ENCODE peak calls at places on chromosomes 2 and 18, in nine cellular contexts. One of them, this sample, is unnamed.

GRCh38 chr2:109499549-109499948 is 114.2 kb downstream of the SEPTIN10 start:
- DNase-seq in AG04449: no peak
- DNase-seq in SK-N-SH: peak
- DNase-seq in epithelial cell of esophagus: peak
- DNase-seq in right atrium auricular region: no peak
- DNase-seq in astrocyte of the spinal cord: no peak
- DNase-seq in bronchial epithelial cell: peak
- DNase-seq in choroid plexus epithelial cell: no peak
- DNase-seq in CD8-positive, alpha-beta T cell: no peak
- DNase-seq in this sample: no peak

GRCh38 chr18:49459404-49460171 is 857 bp downstream of the DYM start:
- DNase-seq in epithelial cell of esophagus: peak
- DNase-seq in bronchial epithelial cell: peak
- DNase-seq in astrocyte of the spinal cord: peak
- DNase-seq in CD8-positive, alpha-beta T cell: no peak
- DNase-seq in right atrium auricular region: no peak
- DNase-seq in AG04449: no peak
- DNase-seq in choroid plexus epithelial cell: peak
- DNase-seq in SK-N-SH: peak
- DNase-seq in this sample: peak

GRCh38 chr2:94753466-94753998 is 117.7 kb upstream of the TEKT4 start:
- DNase-seq in SK-N-SH: no peak
- DNase-seq in right atrium auricular region: no peak
- DNase-seq in AG04449: no peak
- DNase-seq in bronchial epithelial cell: no peak
- DNase-seq in astrocyte of the spinal cord: no peak
- DNase-seq in CD8-positive, alpha-beta T cell: no peak
- DNase-seq in epithelial cell of esophagus: no peak
- DNase-seq in choroid plexus epithelial cell: no peak
- DNase-seq in this sample: no peak

GRCh38 chr18:70415823-70416488 is 127.1 kb downstream of the SOCS6 start:
- DNase-seq in choroid plexus epithelial cell: no peak
- DNase-seq in right atrium auricular region: no peak
- DNase-seq in astrocyte of the spinal cord: no peak
- DNase-seq in CD8-positive, alpha-beta T cell: no peak
- DNase-seq in bronchial epithelial cell: peak
- DNase-seq in SK-N-SH: no peak
- DNase-seq in AG04449: no peak
- DNase-seq in epithelial cell of esophagus: peak
- DNase-seq in this sample: peak

GRCh38 chr2:155583674-155584195 is 748.8 kb downstream of the NR4A2 start:
- DNase-seq in AG04449: no peak
- DNase-seq in bronchial epithelial cell: no peak
- DNase-seq in astrocyte of the spinal cord: no peak
- DNase-seq in CD8-positive, alpha-beta T cell: no peak
- DNase-seq in right atrium auricular region: no peak
- DNase-seq in epithelial cell of esophagus: no peak
- DNase-seq in SK-N-SH: no peak
- DNase-seq in choroid plexus epithelial cell: no peak
- DNase-seq in this sample: no peak

GRCh38 chr2:241598061-241598460 is 38.9 kb downstream of the THAP4 start:
- DNase-seq in astrocyte of the spinal cord: no peak
- DNase-seq in SK-N-SH: no peak
- DNase-seq in AG04449: no peak
- DNase-seq in right atrium auricular region: no peak
- DNase-seq in bronchial epithelial cell: no peak
- DNase-seq in CD8-positive, alpha-beta T cell: no peak
- DNase-seq in choroid plexus epithelial cell: peak
- DNase-seq in epithelial cell of esophagus: no peak
- DNase-seq in this sample: peak

GRCh38 chr18:31649894-31650719 is 34.3 kb downstream of the B4GALT6 start:
- DNase-seq in choroid plexus epithelial cell: no peak
- DNase-seq in SK-N-SH: no peak
- DNase-seq in astrocyte of the spinal cord: no peak
- DNase-seq in bronchial epithelial cell: no peak
- DNase-seq in right atrium auricular region: no peak
- DNase-seq in CD8-positive, alpha-beta T cell: no peak
- DNase-seq in AG04449: no peak
- DNase-seq in epithelial cell of esophagus: no peak
- DNase-seq in this sample: no peak

GRCh38 chr2:73641767-73642062 is 507 bp downstream of the NAT8 start:
- DNase-seq in epithelial cell of esophagus: no peak
- DNase-seq in AG04449: no peak
- DNase-seq in choroid plexus epithelial cell: no peak
- DNase-seq in bronchial epithelial cell: no peak
- DNase-seq in right atrium auricular region: no peak
- DNase-seq in astrocyte of the spinal cord: no peak
- DNase-seq in SK-N-SH: no peak
- DNase-seq in CD8-positive, alpha-beta T cell: no peak
- DNase-seq in this sample: no peak

GRCh38 chr18:50970006-50970405 is 2.2 kb downstream of the ELAC1 start:
- DNase-seq in SK-N-SH: no peak
- DNase-seq in CD8-positive, alpha-beta T cell: no peak
- DNase-seq in choroid plexus epithelial cell: no peak
- DNase-seq in epithelial cell of esophagus: peak
- DNase-seq in right atrium auricular region: no peak
- DNase-seq in AG04449: no peak
- DNase-seq in bronchial epithelial cell: peak
- DNase-seq in astrocyte of the spinal cord: no peak
- DNase-seq in this sample: no peak

GRCh38 chr2:205115516-205115915 is 566.8 kb upstream of the NRP2 start:
- DNase-seq in bronchial epithelial cell: no peak
- DNase-seq in AG04449: no peak
- DNase-seq in epithelial cell of esophagus: no peak
- DNase-seq in right atrium auricular region: no peak
- DNase-seq in choroid plexus epithelial cell: no peak
- DNase-seq in SK-N-SH: peak
- DNase-seq in CD8-positive, alpha-beta T cell: no peak
- DNase-seq in astrocyte of the spinal cord: no peak
- DNase-seq in this sample: no peak

GRCh38 chr2:45690223-45690622 is 38.7 kb downstream of the PRKCE start:
- DNase-seq in right atrium auricular region: no peak
- DNase-seq in epithelial cell of esophagus: no peak
- DNase-seq in bronchial epithelial cell: no peak
- DNase-seq in AG04449: no peak
- DNase-seq in astrocyte of the spinal cord: no peak
- DNase-seq in CD8-positive, alpha-beta T cell: no peak
- DNase-seq in SK-N-SH: no peak
- DNase-seq in choroid plexus epithelial cell: no peak
- DNase-seq in this sample: no peak

GRCh38 chr18:36217348-36217747 is 30.1 kb downstream of the MOCOS start:
- DNase-seq in right atrium auricular region: no peak
- DNase-seq in SK-N-SH: no peak
- DNase-seq in bronchial epithelial cell: no peak
- DNase-seq in epithelial cell of esophagus: no peak
- DNase-seq in astrocyte of the spinal cord: no peak
- DNase-seq in AG04449: no peak
- DNase-seq in choroid plexus epithelial cell: no peak
- DNase-seq in CD8-positive, alpha-beta T cell: no peak
- DNase-seq in this sample: no peak

GRCh38 chr18:79361766-79362522 is 33.8 kb upstream of the NFATC1 start:
- DNase-seq in bronchial epithelial cell: peak
- DNase-seq in right atrium auricular region: no peak
- DNase-seq in epithelial cell of esophagus: peak
- DNase-seq in SK-N-SH: no peak
- DNase-seq in astrocyte of the spinal cord: peak
- DNase-seq in AG04449: peak
- DNase-seq in CD8-positive, alpha-beta T cell: no peak
- DNase-seq in choroid plexus epithelial cell: peak
- DNase-seq in this sample: peak

GRCh38 chr18:68714356-68714706 is 577 bp downstream of the TMX3 start:
- DNase-seq in right atrium auricular region: no peak
- DNase-seq in epithelial cell of esophagus: peak
- DNase-seq in AG04449: no peak
- DNase-seq in choroid plexus epithelial cell: peak
- DNase-seq in bronchial epithelial cell: no peak
- DNase-seq in CD8-positive, alpha-beta T cell: peak
- DNase-seq in astrocyte of the spinal cord: peak
- DNase-seq in SK-N-SH: peak
- DNase-seq in this sample: no peak

GRCh38 chr2:27724905-27725693 is 46.4 kb upstream of the MRPL33 start:
- DNase-seq in AG04449: no peak
- DNase-seq in astrocyte of the spinal cord: peak
- DNase-seq in bronchial epithelial cell: no peak
- DNase-seq in SK-N-SH: no peak
- DNase-seq in CD8-positive, alpha-beta T cell: no peak
- DNase-seq in right atrium auricular region: peak
- DNase-seq in choroid plexus epithelial cell: peak
- DNase-seq in epithelial cell of esophagus: no peak
- DNase-seq in this sample: peak

GRCh38 chr18:64966667-64967066 is 784.1 kb upstream of the CDH7 start:
- DNase-seq in choroid plexus epithelial cell: no peak
- DNase-seq in SK-N-SH: peak
- DNase-seq in epithelial cell of esophagus: no peak
- DNase-seq in right atrium auricular region: no peak
- DNase-seq in AG04449: no peak
- DNase-seq in bronchial epithelial cell: peak
- DNase-seq in CD8-positive, alpha-beta T cell: no peak
- DNase-seq in astrocyte of the spinal cord: no peak
- DNase-seq in this sample: no peak

DNA sequence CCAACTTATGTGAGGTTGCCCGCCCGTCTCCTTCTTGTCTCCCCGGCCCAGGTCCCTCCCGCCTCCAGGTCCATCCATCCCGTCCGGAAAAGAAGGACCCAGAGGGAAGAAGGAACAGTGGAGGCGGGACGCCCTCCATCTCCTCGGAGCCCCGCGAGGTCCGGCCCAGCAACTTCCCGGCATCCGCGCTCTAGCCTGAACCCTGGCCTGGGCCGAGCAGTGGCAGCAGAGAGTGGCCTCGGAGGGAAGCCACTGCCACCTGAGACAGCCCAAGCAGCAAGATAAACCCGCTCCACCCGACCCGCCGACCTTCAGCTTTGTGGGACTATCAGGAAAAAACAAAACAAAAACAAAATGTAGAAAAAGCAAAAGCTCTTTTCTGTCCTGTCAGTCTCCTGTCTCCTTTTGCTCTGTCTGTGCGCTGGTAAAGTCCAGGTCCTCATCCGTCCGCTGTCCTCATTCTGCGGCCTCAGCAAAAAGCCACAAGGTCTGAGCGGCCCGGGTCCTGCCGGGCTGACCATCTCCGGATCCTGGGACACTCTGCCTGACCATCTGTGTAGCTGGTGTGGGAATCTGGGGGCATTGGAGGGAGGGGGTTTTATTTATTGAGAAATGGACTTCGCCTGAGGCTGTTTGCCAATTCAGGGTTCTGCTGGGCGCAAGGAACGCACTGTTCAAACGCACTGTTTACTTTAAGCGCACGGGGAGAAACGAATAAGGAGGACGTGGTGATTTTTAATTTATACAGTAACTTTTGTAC is 3.1 kb downstream of the DLX1 start:
- DNase-seq in SK-N-SH: peak
- DNase-seq in right atrium auricular region: no peak
- DNase-seq in CD8-positive, alpha-beta T cell: no peak
- DNase-seq in choroid plexus epithelial cell: no peak
- DNase-seq in bronchial epithelial cell: no peak
- DNase-seq in epithelial cell of esophagus: no peak
- DNase-seq in astrocyte of the spinal cord: no peak
- DNase-seq in AG04449: no peak
- DNase-seq in this sample: no peak
- H3K4me3 ChIP-seq in SK-N-SH: no peak
- H3K4me3 ChIP-seq in right atrium auricular region: no peak
- H3K4me3 ChIP-seq in CD8-positive, alpha-beta T cell: no peak
- H3K4me3 ChIP-seq in choroid plexus epithelial cell: no peak
- H3K4me3 ChIP-seq in bronchial epithelial cell: no peak
- H3K4me3 ChIP-seq in epithelial cell of esophagus: no peak
- H3K4me3 ChIP-seq in astrocyte of the spinal cord: no peak
- H3K4me3 ChIP-seq in AG04449: peak
- H3K4me3 ChIP-seq in this sample: no peak

DNA sequence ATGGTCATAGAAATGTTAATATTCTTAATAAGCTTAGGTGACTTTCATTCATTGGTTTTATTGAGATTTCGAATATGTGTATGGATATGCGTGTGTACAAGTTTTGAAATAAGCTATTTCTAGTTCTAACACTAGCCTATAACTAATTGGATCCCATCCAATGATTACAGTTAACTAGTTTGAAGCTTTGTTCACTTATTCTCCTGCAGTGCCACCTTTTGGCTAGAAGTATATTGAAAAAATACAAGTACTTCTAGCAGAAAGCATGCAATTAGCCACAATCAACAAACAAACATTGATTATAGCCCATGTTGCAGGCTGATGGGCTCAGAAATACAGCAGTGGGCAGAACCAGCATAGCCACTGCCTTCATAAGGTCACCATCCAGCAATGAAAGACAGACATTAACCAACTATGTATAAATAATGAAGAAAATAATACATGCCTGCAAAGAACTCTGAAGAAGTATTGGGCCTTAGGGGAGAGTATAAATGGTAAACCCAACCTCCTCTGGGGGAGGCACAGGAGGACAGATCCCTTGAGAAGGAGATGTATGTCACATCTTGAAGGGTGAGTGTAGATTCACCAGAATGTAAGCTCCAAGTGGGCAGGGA is 5.1 kb upstream of the PIEZO2 start:
- DNase-seq in SK-N-SH: no peak
- DNase-seq in AG04449: no peak
- DNase-seq in right atrium auricular region: no peak
- DNase-seq in CD8-positive, alpha-beta T cell: no peak
- DNase-seq in bronchial epithelial cell: peak
- DNase-seq in astrocyte of the spinal cord: peak
- DNase-seq in choroid plexus epithelial cell: peak
- DNase-seq in epithelial cell of esophagus: peak
- DNase-seq in this sample: peak
- TF ChIP-seq CTCF in SK-N-SH: peak
- TF ChIP-seq CTCF in AG04449: peak
- TF ChIP-seq CTCF in right atrium auricular region: no peak
- TF ChIP-seq CTCF in CD8-positive, alpha-beta T cell: no peak
- TF ChIP-seq CTCF in bronchial epithelial cell: peak
- TF ChIP-seq CTCF in astrocyte of the spinal cord: peak
- TF ChIP-seq CTCF in choroid plexus epithelial cell: peak
- TF ChIP-seq CTCF in epithelial cell of esophagus: peak
- TF ChIP-seq CTCF in this sample: peak

DNA sequence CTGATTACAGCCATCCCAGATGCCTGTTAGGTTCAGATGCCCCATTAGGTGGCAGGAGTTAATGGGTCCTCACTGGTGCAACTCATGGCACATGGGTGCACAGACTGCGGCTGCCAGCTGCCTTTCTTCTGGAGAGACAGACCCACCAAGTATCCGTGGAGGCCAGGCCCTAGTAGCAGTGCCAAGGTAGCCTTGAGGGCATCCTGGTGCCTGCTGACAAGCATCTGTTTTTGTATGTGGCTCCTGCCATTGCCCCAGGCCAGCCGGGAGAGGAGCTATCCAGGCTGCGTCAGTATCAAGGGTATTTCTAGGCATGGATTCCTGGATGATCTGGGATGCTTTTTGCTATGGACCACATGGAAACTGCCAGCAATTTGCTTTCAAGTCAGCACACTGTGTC is 815.2 kb upstream of the RAB6C start:
- DNase-seq in epithelial cell of esophagus: no peak
- DNase-seq in right atrium auricular region: no peak
- DNase-seq in astrocyte of the spinal cord: no peak
- DNase-seq in SK-N-SH: peak
- DNase-seq in choroid plexus epithelial cell: no peak
- DNase-seq in CD8-positive, alpha-beta T cell: no peak
- DNase-seq in bronchial epithelial cell: no peak
- DNase-seq in AG04449: no peak
- DNase-seq in this sample: no peak
- H3K4me3 ChIP-seq in epithelial cell of esophagus: no peak
- H3K4me3 ChIP-seq in right atrium auricular region: no peak
- H3K4me3 ChIP-seq in astrocyte of the spinal cord: no peak
- H3K4me3 ChIP-seq in SK-N-SH: no peak
- H3K4me3 ChIP-seq in choroid plexus epithelial cell: no peak
- H3K4me3 ChIP-seq in CD8-positive, alpha-beta T cell: no peak
- H3K4me3 ChIP-seq in bronchial epithelial cell: no peak
- H3K4me3 ChIP-seq in AG04449: no peak
- H3K4me3 ChIP-seq in this sample: no peak

GRCh38 chr18:44973282-44973681 is 292.6 kb downstream of the SETBP1 start:
- DNase-seq in choroid plexus epithelial cell: peak
- DNase-seq in SK-N-SH: no peak
- DNase-seq in bronchial epithelial cell: peak
- DNase-seq in right atrium auricular region: no peak
- DNase-seq in AG04449: no peak
- DNase-seq in astrocyte of the spinal cord: peak
- DNase-seq in CD8-positive, alpha-beta T cell: no peak
- DNase-seq in epithelial cell of esophagus: no peak
- DNase-seq in this sample: peak
- TF ChIP-seq CTCF in choroid plexus epithelial cell: peak
- TF ChIP-seq CTCF in SK-N-SH: no peak
- TF ChIP-seq CTCF in bronchial epithelial cell: no peak
- TF ChIP-seq CTCF in right atrium auricular region: no peak
- TF ChIP-seq CTCF in AG04449: peak
- TF ChIP-seq CTCF in astrocyte of the spinal cord: peak
- TF ChIP-seq CTCF in CD8-positive, alpha-beta T cell: no peak
- TF ChIP-seq CTCF in epithelial cell of esophagus: peak
- TF ChIP-seq CTCF in this sample: peak

This sample was measured in fibroblast of mammary gland.